ENCODE peak calls at places on chromosome 11, in ten cellular contexts. P is ELR; I is left ventricle myocardium superior; F is activated CD8-positive, alpha-beta memory T cell treated with anti-CD3 and anti-CD28 coated beads, Interleukin-2, amount 50 U/mL, for 4 hours; N is RCC 7860; Z is iPS-NIHi11; B is NCI-H460; D is stimulated activated naive CD8-positive, alpha-beta T cell treated with anti-CD3 and anti-CD28 coated beads, Interleukin-15, amount 100 ng/mL, for 72 hours; L is GM23248; R is AG04449. A is an unnamed sample.

GRCh38 chr11:97471480-97471879 is 1081.7 kb downstream of the JRKL start:
- DNase-seq in I (no peak), D (no peak), L (no peak), F (no peak), N (no peak), R (no peak), B (no peak), P (no peak), Z (no peak), A (no peak)

GRCh38 chr11:122751298-122752070 is 86.8 kb upstream of the CRTAM start:
- DNase-seq in P (peak; percentile 56), N (no peak), D (no peak), F (no peak), B (no peak), I (no peak), L (peak; percentile 70), Z (peak; percentile 45), R (no peak), A (no peak)

GRCh38 chr11:84855846-84856245 is 771.3 kb downstream of the DLG2 start:
- DNase-seq in I (no peak), D (no peak), F (no peak), L (peak; percentile 72), P (peak; percentile 87), Z (no peak), N (peak; percentile 73), B (no peak), R (peak; percentile 17), A (no peak)

GRCh38 chr11:113908107-113908506 is 3.5 kb downstream of the HTR3B start:
- DNase-seq in D (no peak), P (no peak), L (no peak), I (no peak), Z (no peak), R (no peak), F (no peak), B (no peak), N (no peak), A (no peak)

GRCh38 chr11:102664001-102664752 is 39.0 kb upstream of the MMP20 start:
- DNase-seq in R (no peak), Z (peak; percentile 14), F (no peak), B (no peak), L (peak; percentile 31), P (peak; percentile 30), I (no peak), N (no peak), D (peak; percentile 18), A (peak; percentile 45)

GRCh38 chr11:120499859-120500258 is 11.7 kb upstream of the GRIK4 start:
- DNase-seq in I (no peak), B (no peak), R (no peak), N (no peak), Z (no peak), P (no peak), L (no peak), D (no peak), F (no peak), A (no peak)

GRCh38 chr11:128814856-128815705 is 52.0 kb downstream of the KCNJ1 start:
- DNase-seq in I (peak; percentile 77), L (peak; percentile 91), D (no peak), B (no peak), P (peak; percentile 76), N (no peak), F (no peak), R (peak; percentile 85), Z (peak; percentile 82), A (peak; percentile 98)

GRCh38 chr11:75498556-75499255 is 27.0 kb downstream of the GDPD5 start:
- DNase-seq in N (no peak), D (no peak), F (no peak), L (peak; percentile 74), Z (no peak), R (no peak), B (no peak), P (peak; percentile 41), I (no peak), A (no peak)

GRCh38 chr11:69819541-69820070 is 390 bp upstream of the FGF3 start:
- DNase-seq in D (no peak), I (no peak), P (no peak), B (no peak), N (no peak), Z (no peak), L (no peak), R (no peak), F (no peak), A (peak; percentile 56)

GRCh38 chr11:20360650-20361049 is 2.9 kb upstream of the HTATIP2 start:
- DNase-seq in D (peak; percentile 52), B (no peak), F (no peak), L (peak; percentile 8), I (no peak), N (peak; percentile 58), Z (no peak), R (no peak), P (peak; percentile 47), A (no peak)

GRCh38 chr11:65536412-65537295 is 11.8 kb downstream of the SCYL1 start:
- DNase-seq in P (no peak), N (no peak), F (no peak), B (no peak), Z (no peak), L (no peak), I (no peak), D (no peak), R (no peak), A (no peak)

GRCh38 chr11:69415411-69416122 is 65.9 kb upstream of the LINC01488 start:
- DNase-seq in R (no peak), Z (no peak), D (no peak), P (no peak), N (no peak), I (peak; percentile 16), L (no peak), F (no peak), B (no peak), A (no peak)

GRCh38 chr11:11478021-11478420 is 125.0 kb upstream of the CSNK2A3 start:
- DNase-seq in I (no peak), N (no peak), Z (no peak), B (no peak), R (no peak), P (no peak), L (no peak), D (no peak), F (no peak), A (no peak)

GRCh38 chr11:33718441-33718840 is 17.8 kb downstream of the CD59 start:
- DNase-seq in L (no peak), P (no peak), N (no peak), R (no peak), Z (no peak), I (no peak), D (no peak), F (no peak), B (no peak), A (no peak)

GRCh38 chr11:46330154-46330886 is 16.9 kb upstream of the DGKZ start:
- DNase-seq in I (no peak), F (no peak), R (no peak), D (no peak), P (no peak), N (no peak), L (no peak), Z (no peak), B (no peak), A (no peak)

GRCh38 chr11:48052183-48053040 is 72.1 kb downstream of the PTPRJ start:
- DNase-seq in F (no peak), I (peak; percentile 40), D (no peak), P (peak; percentile 33), B (no peak), L (peak; percentile 66), Z (peak; percentile 60), R (no peak), N (no peak), A (peak; percentile 82)

GRCh38 chr11:1640076-1640946 is 10.7 kb downstream of the KRTAP5-5 start:
- DNase-seq in L (peak; percentile 60), B (peak; percentile 21), D (no peak), I (no peak), N (no peak), F (peak; percentile 31), R (no peak), Z (peak; percentile 96), P (peak; percentile 45), A (peak; percentile 87)

GRCh38 chr11:14308114-14308896 is 50.7 kb downstream of the RRAS2 start:
- DNase-seq in P (peak; percentile 65), D (no peak), N (peak; percentile 17), Z (peak; percentile 37), L (peak; percentile 74), B (peak; percentile 31), R (no peak), F (no peak), I (no peak), A (peak; percentile 64)

GRCh38 chr11:130671801-130672700 is 223.6 kb downstream of the ADAMTS15 start:
- DNase-seq in R (peak; percentile 77), I (peak; percentile 78), B (no peak), P (peak; percentile 32), N (peak; percentile 78), D (no peak), L (peak; percentile 91), Z (no peak), F (no peak), A (no peak)

GRCh38 chr11:68525320-68525719 is 64.8 kb downstream of the PPP6R3 start:
- DNase-seq in I (no peak), D (no peak), P (no peak), R (no peak), F (no peak), N (no peak), Z (no peak), B (no peak), L (no peak), A (no peak)

GRCh38 chr11:15897211-15897960 is 459.0 kb downstream of the SOX6 start:
- DNase-seq in L (peak; percentile 27), R (no peak), F (no peak), Z (peak; percentile 29), P (peak; percentile 23), B (no peak), D (no peak), N (peak; percentile 4), I (peak; percentile 35), A (no peak)

GRCh38 chr11:36500315-36500721 is 9.8 kb downstream of the TRAF6 start:
- DNase-seq in D (no peak), I (no peak), F (no peak), R (peak; percentile 63), P (peak; percentile 96), L (peak; percentile 94), N (peak; percentile 88), B (no peak), Z (peak; percentile 14), A (no peak)

A was measured in GM23338.